ENCODE peak calls at places on chromosomes 2 and 18, in four cellular contexts. One of them, this sample, is unnamed.
A peak's percentile ranks its signal among the peaks of the same experiment; 100 is the strongest.

GRCh38 chr18:52582516-52582915 is 242.5 kb downstream of the DCC start:
- DNase-seq in adrenal gland: no peak
- DNase-seq in vagina: no peak
- DNase-seq in heart left ventricle: no peak
- DNase-seq in this sample: no peak

GRCh38 chr2:158633261-158633660 is 161.9 kb upstream of the DAPL1 start:
- DNase-seq in vagina: no peak
- DNase-seq in heart left ventricle: no peak
- DNase-seq in adrenal gland: no peak
- DNase-seq in this sample: no peak

GRCh38 chr18:3283908-3284307 is 22.0 kb downstream of the MYL12B start:
- DNase-seq in heart left ventricle: no peak
- DNase-seq in adrenal gland: no peak
- DNase-seq in vagina: no peak
- DNase-seq in this sample: no peak

GRCh38 chr18:1930291-1931270 is 640.7 kb downstream of the METTL4 start:
- DNase-seq in adrenal gland: no peak
- DNase-seq in vagina: no peak
- DNase-seq in heart left ventricle: no peak
- DNase-seq in this sample: no peak

GRCh38 chr2:114384441-114384840 is 58.0 kb upstream of the DPP10 start:
- DNase-seq in vagina: no peak
- DNase-seq in adrenal gland: no peak
- DNase-seq in heart left ventricle: no peak
- DNase-seq in this sample: no peak

GRCh38 chr2:47479863-47480262 is 76.9 kb downstream of the MSH2 start:
- DNase-seq in heart left ventricle: no peak
- DNase-seq in vagina: no peak
- DNase-seq in adrenal gland: no peak
- DNase-seq in this sample: no peak

GRCh38 chr18:37668971-37669747 is 103.6 kb upstream of the CELF4 start:
- DNase-seq in adrenal gland: peak; percentile 74
- DNase-seq in heart left ventricle: no peak
- DNase-seq in vagina: peak; percentile 62
- DNase-seq in this sample: no peak

GRCh38 chr2:164205347-164205746 is 415.9 kb downstream of the GRB14 start:
- DNase-seq in vagina: no peak
- DNase-seq in adrenal gland: no peak
- DNase-seq in heart left ventricle: no peak
- DNase-seq in this sample: no peak

GRCh38 chr18:35789543-35789942 is 182.9 kb upstream of the RMP24 start:
- DNase-seq in heart left ventricle: no peak
- DNase-seq in vagina: no peak
- DNase-seq in adrenal gland: no peak
- DNase-seq in this sample: no peak

GRCh38 chr2:157321514-157321913 is 4.1 kb downstream of the ERMN start:
- DNase-seq in adrenal gland: no peak
- DNase-seq in heart left ventricle: no peak
- DNase-seq in vagina: no peak
- DNase-seq in this sample: no peak

GRCh38 chr2:221377061-221377460 is 195.0 kb downstream of the EPHA4 start:
- DNase-seq in vagina: no peak
- DNase-seq in adrenal gland: no peak
- DNase-seq in heart left ventricle: no peak
- DNase-seq in this sample: no peak

GRCh38 chr2:56589820-56590219 is 406.0 kb downstream of the CCDC85A start:
- DNase-seq in adrenal gland: no peak
- DNase-seq in heart left ventricle: no peak
- DNase-seq in vagina: no peak
- DNase-seq in this sample: no peak

GRCh38 chr2:38485734-38486133 is 108.7 kb upstream of the ATL2 start:
- DNase-seq in adrenal gland: no peak
- DNase-seq in vagina: no peak
- DNase-seq in heart left ventricle: no peak
- DNase-seq in this sample: no peak

GRCh38 chr18:74389161-74389927 is 67.8 kb downstream of the DIPK1C start:
- DNase-seq in vagina: no peak
- DNase-seq in heart left ventricle: no peak
- DNase-seq in adrenal gland: peak; percentile 45
- DNase-seq in this sample: no peak

GRCh38 chr2:118310016-118310877 is 222.0 kb downstream of the INSIG2 start:
- DNase-seq in vagina: no peak
- DNase-seq in heart left ventricle: peak; percentile 17
- DNase-seq in adrenal gland: no peak
- DNase-seq in this sample: peak; percentile 61

GRCh38 chr2:197931661-197932312 is 127.4 kb downstream of the PLCL1 start:
- DNase-seq in vagina: no peak
- DNase-seq in adrenal gland: no peak
- DNase-seq in heart left ventricle: no peak
- DNase-seq in this sample: no peak

GRCh38 chr2:159086332-159086731 is 117.9 kb downstream of the TANC1 start:
- DNase-seq in adrenal gland: no peak
- DNase-seq in vagina: no peak
- DNase-seq in heart left ventricle: no peak
- DNase-seq in this sample: no peak

GRCh38 chr2:72892506-72893173 is 5.4 kb downstream of the SPR start:
- DNase-seq in heart left ventricle: peak; percentile 79
- DNase-seq in vagina: no peak
- DNase-seq in adrenal gland: peak; percentile 84
- DNase-seq in this sample: peak; percentile 75

GRCh38 chr2:203802277-203803045 is 65.1 kb upstream of the CTLA4 start:
- DNase-seq in vagina: no peak
- DNase-seq in heart left ventricle: no peak
- DNase-seq in adrenal gland: no peak
- DNase-seq in this sample: no peak

GRCh38 chr2:25337276-25337675 is 4.4 kb downstream of the DNMT3A start:
- DNase-seq in heart left ventricle: no peak
- DNase-seq in adrenal gland: no peak
- DNase-seq in vagina: no peak
- DNase-seq in this sample: no peak

GRCh38 chr2:18156002-18156401 is 277.5 kb downstream of the KCNS3 start:
- DNase-seq in vagina: no peak
- DNase-seq in adrenal gland: no peak
- DNase-seq in heart left ventricle: no peak
- DNase-seq in this sample: no peak

GRCh38 chr18:46575851-46576250 is 81.2 kb downstream of the LOXHD1 start:
- DNase-seq in adrenal gland: no peak
- DNase-seq in vagina: no peak
- DNase-seq in heart left ventricle: no peak
- DNase-seq in this sample: no peak

GRCh38 chr2:63192889-63193778 is 142.5 kb downstream of the OTX1 start:
- DNase-seq in adrenal gland: no peak
- DNase-seq in vagina: no peak
- DNase-seq in heart left ventricle: no peak
- DNase-seq in this sample: no peak

GRCh38 chr2:58620127-58620526 is 379.0 kb upstream of the FANCL start:
- DNase-seq in adrenal gland: no peak
- DNase-seq in heart left ventricle: no peak
- DNase-seq in vagina: no peak
- DNase-seq in this sample: no peak

GRCh38 chr2:195925120-195925519 is 143.5 kb downstream of the DNAH7 start:
- DNase-seq in vagina: no peak
- DNase-seq in adrenal gland: no peak
- DNase-seq in heart left ventricle: no peak
- DNase-seq in this sample: no peak

GRCh38 chr2:133362061-133362476 is 206.2 kb downstream of the NCKAP5 start:
- DNase-seq in vagina: no peak
- DNase-seq in adrenal gland: no peak
- DNase-seq in heart left ventricle: no peak
- DNase-seq in this sample: peak; percentile 37

GRCh38 chr18:74153793-74154192 is 5.5 kb downstream of the TIMM21 start:
- DNase-seq in vagina: no peak
- DNase-seq in heart left ventricle: no peak
- DNase-seq in adrenal gland: no peak
- DNase-seq in this sample: no peak

GRCh38 chr2:199972088-199972626 is 16.8 kb downstream of the MAIP1 start:
- DNase-seq in adrenal gland: no peak
- DNase-seq in vagina: no peak
- DNase-seq in heart left ventricle: no peak
- DNase-seq in this sample: no peak

GRCh38 chr2:238336151-238336550 is 15.8 kb downstream of the TRAF3IP1 start:
- DNase-seq in heart left ventricle: peak; percentile 87
- DNase-seq in adrenal gland: no peak
- DNase-seq in vagina: no peak
- DNase-seq in this sample: no peak

DNA sequence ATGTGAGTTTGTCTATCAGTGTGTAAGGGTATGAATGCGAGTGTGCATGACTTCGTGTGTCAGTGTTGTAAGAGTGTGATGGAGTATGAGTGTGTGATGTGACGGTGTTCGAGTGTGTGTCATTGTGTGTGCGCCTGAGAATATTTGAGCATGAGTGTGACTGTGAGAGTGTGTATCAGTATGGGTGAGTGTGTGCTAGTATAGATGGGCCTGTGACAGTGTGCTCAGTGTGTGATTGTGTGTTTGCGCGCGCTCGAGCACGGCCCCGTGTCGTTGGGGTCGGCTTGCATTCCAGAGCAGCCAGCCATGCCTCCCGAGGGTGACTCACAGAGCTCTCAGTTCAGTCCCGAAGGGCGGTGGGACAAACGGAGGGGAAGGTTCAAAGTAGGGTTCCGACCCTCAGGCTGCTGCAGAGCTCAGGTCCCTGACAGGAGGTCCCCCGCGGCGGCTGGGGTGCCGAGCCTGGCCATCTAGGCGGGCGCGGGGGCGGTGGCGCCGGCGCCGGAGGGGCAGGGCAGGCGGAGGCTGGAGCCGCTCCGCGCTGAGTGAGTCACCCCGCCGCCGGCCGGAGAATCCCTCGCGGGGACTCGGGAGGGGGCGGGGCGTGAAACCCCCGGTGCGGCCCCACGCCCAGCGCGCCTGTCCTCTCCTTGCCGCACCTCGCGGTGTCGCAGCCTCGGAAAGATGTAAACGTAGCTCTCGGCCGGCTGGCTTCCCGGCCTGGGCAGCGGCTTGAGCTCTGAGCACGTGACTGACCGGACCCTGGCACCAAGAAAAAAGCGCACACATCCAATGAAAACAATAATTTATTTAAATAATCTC is 3.8 kb downstream of the DLX2 start:
- DNase-seq in vagina: no peak
- DNase-seq in heart left ventricle: no peak
- DNase-seq in adrenal gland: peak; percentile 70
- DNase-seq in this sample: no peak
- H3K4me3 ChIP-seq in vagina: no peak overlapping the region
- H3K4me3 ChIP-seq in heart left ventricle: peak overlapping the region; percentile 51
- H3K4me3 ChIP-seq in adrenal gland: no peak overlapping the region
- H3K4me3 ChIP-seq in this sample: no peak overlapping the region

DNA sequence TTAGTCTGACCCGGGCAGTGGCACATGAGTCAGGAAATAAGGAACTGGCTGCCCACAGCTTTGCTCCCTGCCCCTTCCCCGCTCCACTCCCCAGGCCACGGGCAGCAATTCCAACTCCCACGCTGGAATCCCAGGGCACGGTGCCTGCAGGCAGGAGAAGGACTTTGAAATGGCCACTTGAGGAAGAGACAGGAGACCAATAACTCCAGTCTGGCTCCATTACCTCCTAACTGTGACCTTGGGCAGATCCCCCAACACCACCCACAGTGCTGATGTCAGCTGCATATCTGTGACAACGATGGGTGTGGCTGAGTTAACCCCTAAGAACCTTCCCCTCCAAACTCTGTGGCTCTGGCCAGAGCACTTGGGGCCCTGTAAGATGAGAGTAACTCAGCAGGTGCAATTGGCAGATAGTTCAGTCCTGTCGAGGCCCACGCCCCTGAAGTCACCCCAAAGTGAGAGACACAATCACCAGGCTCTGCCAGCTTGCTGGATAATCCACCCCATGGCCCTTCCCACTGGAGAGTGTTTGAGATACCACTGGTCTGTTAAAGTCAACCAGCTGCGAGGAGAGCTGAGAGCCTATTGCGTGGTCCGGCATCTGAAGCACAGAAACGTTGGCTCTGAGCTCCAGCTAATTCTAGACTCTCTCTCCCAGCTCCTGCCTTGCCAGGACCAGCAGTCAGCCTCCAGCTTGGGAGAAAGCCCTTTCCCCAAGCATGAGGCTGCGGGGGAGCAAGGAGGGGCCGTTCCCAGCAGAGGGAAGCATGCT is 175.2 kb downstream of the TNS1 start:
- DNase-seq in adrenal gland: peak; percentile 79
- DNase-seq in vagina: no peak
- DNase-seq in heart left ventricle: peak; percentile 80
- DNase-seq in this sample: peak; percentile 54
- TF ChIP-seq POLR2A in adrenal gland: no peak
- TF ChIP-seq POLR2A in vagina: no peak
- TF ChIP-seq POLR2A in heart left ventricle: no peak
- TF ChIP-seq POLR2A in this sample: no peak

GRCh38 chr2:105375001-105375561 is 23.8 kb downstream of the FHL2 start:
- DNase-seq in vagina: no peak
- DNase-seq in heart left ventricle: no peak
- DNase-seq in adrenal gland: peak; percentile 66
- DNase-seq in this sample: peak; percentile 62

GRCh38 chr2:105373895-105374401 is 24.9 kb downstream of the FHL2 start:
- DNase-seq in heart left ventricle: no peak
- DNase-seq in adrenal gland: peak; percentile 48
- DNase-seq in vagina: no peak
- DNase-seq in this sample: no peak

GRCh38 chr2:105377871-105378270 is 21.0 kb downstream of the FHL2 start:
- DNase-seq in heart left ventricle: no peak
- DNase-seq in adrenal gland: peak; percentile 53
- DNase-seq in vagina: no peak
- DNase-seq in this sample: no peak

GRCh38 chr2:105376789-105377231 is 22.0 kb downstream of the FHL2 start:
- DNase-seq in heart left ventricle: peak; percentile 11
- DNase-seq in vagina: no peak
- DNase-seq in adrenal gland: no peak
- DNase-seq in this sample: no peak

DNA sequence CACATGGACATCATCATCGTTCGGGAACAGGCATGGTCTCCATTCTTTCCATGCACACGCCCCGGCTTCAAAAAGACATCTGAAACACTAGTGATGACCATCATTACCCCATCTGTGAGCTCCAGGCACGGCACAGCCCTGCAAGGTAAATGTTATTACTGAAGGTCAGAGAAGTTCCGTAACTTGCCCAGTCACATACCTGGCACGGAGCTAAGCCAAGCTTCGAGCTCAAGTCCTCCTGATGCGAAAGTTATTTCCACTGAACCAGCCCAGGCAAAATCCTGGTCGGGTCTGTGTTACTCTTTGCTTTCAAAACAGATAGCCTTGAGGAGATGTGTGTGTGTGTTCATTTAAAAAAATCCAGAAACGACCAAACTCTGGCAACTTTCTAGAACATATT is 22.8 kb downstream of the FHL2 start:
- DNase-seq in adrenal gland: peak; percentile 54
- DNase-seq in vagina: no peak
- DNase-seq in heart left ventricle: peak; percentile 52
- DNase-seq in this sample: no peak
- H3K36me3 ChIP-seq in adrenal gland: peaks cover 31% of the 10 kb centered on the region
- H3K36me3 ChIP-seq in vagina: no peaks in the 10 kb centered on the region
- H3K36me3 ChIP-seq in heart left ventricle: peaks cover 25% of the 10 kb centered on the region
- H3K36me3 ChIP-seq in this sample: no peaks in the 10 kb centered on the region

DNA sequence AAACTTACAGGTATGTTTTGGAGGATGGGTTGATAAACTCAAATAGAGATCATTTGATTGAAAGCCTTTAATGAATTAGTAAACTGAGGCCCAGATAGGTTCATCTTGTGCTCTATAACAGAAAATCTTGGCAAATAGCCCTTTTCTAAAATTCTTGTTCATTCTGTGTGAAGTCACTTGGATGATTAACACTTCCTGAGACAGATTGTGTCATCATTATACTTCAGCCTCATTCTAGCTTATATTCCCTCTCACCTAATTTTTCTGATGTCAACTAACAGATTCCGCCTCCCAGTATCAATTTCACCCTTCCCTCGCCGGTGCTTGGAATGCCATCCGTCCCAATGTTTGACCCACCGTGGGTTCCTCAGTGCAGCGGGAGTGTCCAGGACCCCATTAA is 84.2 kb upstream of the RPE start:
- DNase-seq in vagina: no peak
- DNase-seq in adrenal gland: no peak
- DNase-seq in heart left ventricle: no peak
- DNase-seq in this sample: no peak
- H3K4me3 ChIP-seq in vagina: no peak overlapping the region
- H3K4me3 ChIP-seq in adrenal gland: no peak overlapping the region
- H3K4me3 ChIP-seq in heart left ventricle: no peak overlapping the region
- H3K4me3 ChIP-seq in this sample: no peak overlapping the region